ENCODE peak calls at places on chromosomes 6 and 20, in six cellular contexts. J is right atrium auricular region; A is endothelial cell; D is NCI-H2171 treated with DMSO at 0.1 percent for 48 hours; H is effector CD4-positive, alpha-beta T cell; P is colonic mucosa. R is an unnamed sample.

GRCh38 chr6:73694711-73695411 is 1.1 kb upstream of the CD109 start:
- DNase-seq in J (no peak), A (no peak), D (no peak), H (no peak), P (no peak), R (no peak)

GRCh38 chr6:18277181-18278006 is 13.1 kb upstream of the DEK start:
- DNase-seq in J (no peak), A (peak), D (peak), H (no peak), P (no peak), R (no peak)

GRCh38 chr6:71392286-71392685 is 103.7 kb downstream of the OGFRL1 start:
- DNase-seq in J (no peak), A (no peak), D (no peak), H (no peak), P (no peak), R (no peak)

GRCh38 chr6:108463789-108464188 is 96.9 kb upstream of the FOXO3 start:
- DNase-seq in J (no peak), A (no peak), D (no peak), H (no peak), P (no peak), R (no peak)

GRCh38 chr6:149964243-149965190 is 774 bp downstream of the ULBP1 start:
- DNase-seq in J (peak), A (peak), D (no peak), H (no peak), P (peak), R (peak)

GRCh38 chr6:106159531-106159940 is 73.4 kb downstream of the PRDM1 start:
- DNase-seq in J (no peak), A (no peak), D (no peak), H (no peak), P (no peak), R (no peak)

GRCh38 chr6:122653094-122653493 is 42.9 kb downstream of the PKIB start:
- DNase-seq in J (no peak), A (no peak), D (no peak), H (no peak), P (no peak), R (no peak)

GRCh38 chr6:42563697-42564495 is at the start of gene UBR2:
- DNase-seq in J (peak), A (peak), D (peak), H (peak), P (peak), R (peak)

GRCh38 chr20:64057628-64058498 is 5.1 kb upstream of the TCEA2 start:
- DNase-seq in J (no peak), A (peak), D (peak), H (peak), P (peak), R (no peak)

GRCh38 chr6:33914519-33915120 is 110.8 kb upstream of the MLN start:
- DNase-seq in J (no peak), A (no peak), D (no peak), H (peak), P (no peak), R (no peak)

R was measured in coronary artery.